ENCODE peak calls at places on chromosomes 7 and 10, in nine cellular contexts. One of them, this sample, is unnamed.

GRCh38 chr7:111126987-111127386 is 36.1 kb downstream of the LRRN3 start:
- DNase-seq in GM10248: no peak
- DNase-seq in endothelial cell of umbilical vein: peak; percentile 9
- DNase-seq in adrenal gland: peak; percentile 13
- DNase-seq in endothelial cell: no peak
- DNase-seq in astrocyte of the spinal cord: peak; percentile 12
- DNase-seq in OCI-LY7: no peak
- DNase-seq in WERI-Rb-1: no peak
- DNase-seq in choroid plexus epithelial cell: peak; percentile 66
- DNase-seq in this sample: no peak

GRCh38 chr10:97578171-97578844 is 5.7 kb downstream of the ANKRD2 start:
- DNase-seq in astrocyte of the spinal cord: no peak
- DNase-seq in OCI-LY7: no peak
- DNase-seq in choroid plexus epithelial cell: no peak
- DNase-seq in endothelial cell of umbilical vein: no peak
- DNase-seq in WERI-Rb-1: no peak
- DNase-seq in endothelial cell: no peak
- DNase-seq in adrenal gland: no peak
- DNase-seq in GM10248: no peak
- DNase-seq in this sample: no peak

GRCh38 chr10:123150986-123151738 is 3.0 kb upstream of the BUB3 start:
- DNase-seq in choroid plexus epithelial cell: no peak
- DNase-seq in WERI-Rb-1: peak; percentile 47
- DNase-seq in endothelial cell of umbilical vein: peak; percentile 29
- DNase-seq in astrocyte of the spinal cord: no peak
- DNase-seq in adrenal gland: no peak
- DNase-seq in endothelial cell: peak; percentile 48
- DNase-seq in OCI-LY7: no peak
- DNase-seq in GM10248: peak; percentile 35
- DNase-seq in this sample: peak; percentile 62

GRCh38 chr7:80475383-80475782 is 36.5 kb downstream of the GNAT3 start:
- DNase-seq in endothelial cell of umbilical vein: no peak
- DNase-seq in OCI-LY7: no peak
- DNase-seq in astrocyte of the spinal cord: no peak
- DNase-seq in choroid plexus epithelial cell: no peak
- DNase-seq in endothelial cell: no peak
- DNase-seq in adrenal gland: no peak
- DNase-seq in GM10248: no peak
- DNase-seq in WERI-Rb-1: no peak
- DNase-seq in this sample: no peak

GRCh38 chr10:35372329-35372728 is 36.0 kb downstream of the CCNY start:
- DNase-seq in astrocyte of the spinal cord: peak; percentile 68
- DNase-seq in endothelial cell: peak; percentile 18
- DNase-seq in OCI-LY7: no peak
- DNase-seq in endothelial cell of umbilical vein: peak; percentile 87
- DNase-seq in choroid plexus epithelial cell: no peak
- DNase-seq in WERI-Rb-1: no peak
- DNase-seq in adrenal gland: no peak
- DNase-seq in GM10248: no peak
- DNase-seq in this sample: no peak

GRCh38 chr7:96778263-96778662 is 68.6 kb upstream of the SEM1 start:
- DNase-seq in endothelial cell of umbilical vein: no peak
- DNase-seq in endothelial cell: no peak
- DNase-seq in WERI-Rb-1: peak; percentile 26
- DNase-seq in astrocyte of the spinal cord: no peak
- DNase-seq in choroid plexus epithelial cell: no peak
- DNase-seq in GM10248: no peak
- DNase-seq in adrenal gland: no peak
- DNase-seq in OCI-LY7: peak; percentile 2
- DNase-seq in this sample: no peak

GRCh38 chr10:89064764-89065163 is 74.2 kb downstream of the FAS start:
- DNase-seq in endothelial cell: no peak
- DNase-seq in astrocyte of the spinal cord: peak; percentile 63
- DNase-seq in WERI-Rb-1: no peak
- DNase-seq in GM10248: no peak
- DNase-seq in choroid plexus epithelial cell: peak; percentile 93
- DNase-seq in endothelial cell of umbilical vein: no peak
- DNase-seq in OCI-LY7: no peak
- DNase-seq in adrenal gland: no peak
- DNase-seq in this sample: no peak

GRCh38 chr7:5284304-5285281 is 1.9 kb downstream of the SLC29A4 start:
- DNase-seq in astrocyte of the spinal cord: peak; percentile 14
- DNase-seq in OCI-LY7: peak; percentile 72
- DNase-seq in WERI-Rb-1: peak; percentile 93
- DNase-seq in endothelial cell: peak; percentile 55
- DNase-seq in endothelial cell of umbilical vein: no peak
- DNase-seq in choroid plexus epithelial cell: peak; percentile 36
- DNase-seq in adrenal gland: peak; percentile 45
- DNase-seq in GM10248: peak; percentile 69
- DNase-seq in this sample: peak; percentile 62

GRCh38 chr10:5434017-5434753 is 21.8 kb downstream of the NET1 start:
- DNase-seq in GM10248: peak; percentile 31
- DNase-seq in endothelial cell of umbilical vein: peak; percentile 67
- DNase-seq in choroid plexus epithelial cell: peak; percentile 87
- DNase-seq in astrocyte of the spinal cord: peak; percentile 73
- DNase-seq in WERI-Rb-1: no peak
- DNase-seq in adrenal gland: no peak
- DNase-seq in endothelial cell: no peak
- DNase-seq in OCI-LY7: peak; percentile 56
- DNase-seq in this sample: no peak

GRCh38 chr10:123502983-123503382 is 163.2 kb upstream of the GPR26 start:
- DNase-seq in astrocyte of the spinal cord: no peak
- DNase-seq in endothelial cell of umbilical vein: no peak
- DNase-seq in GM10248: no peak
- DNase-seq in endothelial cell: no peak
- DNase-seq in choroid plexus epithelial cell: no peak
- DNase-seq in WERI-Rb-1: no peak
- DNase-seq in OCI-LY7: peak; percentile 8
- DNase-seq in adrenal gland: no peak
- DNase-seq in this sample: no peak

GRCh38 chr7:92833024-92833765 is 3.2 kb downstream of the CDK6 start:
- DNase-seq in endothelial cell of umbilical vein: peak; percentile 78
- DNase-seq in choroid plexus epithelial cell: peak; percentile 88
- DNase-seq in OCI-LY7: peak; percentile 93
- DNase-seq in adrenal gland: peak; percentile 90
- DNase-seq in endothelial cell: peak; percentile 84
- DNase-seq in WERI-Rb-1: peak; percentile 91
- DNase-seq in astrocyte of the spinal cord: peak; percentile 81
- DNase-seq in GM10248: peak; percentile 80
- DNase-seq in this sample: peak; percentile 94

DNA sequence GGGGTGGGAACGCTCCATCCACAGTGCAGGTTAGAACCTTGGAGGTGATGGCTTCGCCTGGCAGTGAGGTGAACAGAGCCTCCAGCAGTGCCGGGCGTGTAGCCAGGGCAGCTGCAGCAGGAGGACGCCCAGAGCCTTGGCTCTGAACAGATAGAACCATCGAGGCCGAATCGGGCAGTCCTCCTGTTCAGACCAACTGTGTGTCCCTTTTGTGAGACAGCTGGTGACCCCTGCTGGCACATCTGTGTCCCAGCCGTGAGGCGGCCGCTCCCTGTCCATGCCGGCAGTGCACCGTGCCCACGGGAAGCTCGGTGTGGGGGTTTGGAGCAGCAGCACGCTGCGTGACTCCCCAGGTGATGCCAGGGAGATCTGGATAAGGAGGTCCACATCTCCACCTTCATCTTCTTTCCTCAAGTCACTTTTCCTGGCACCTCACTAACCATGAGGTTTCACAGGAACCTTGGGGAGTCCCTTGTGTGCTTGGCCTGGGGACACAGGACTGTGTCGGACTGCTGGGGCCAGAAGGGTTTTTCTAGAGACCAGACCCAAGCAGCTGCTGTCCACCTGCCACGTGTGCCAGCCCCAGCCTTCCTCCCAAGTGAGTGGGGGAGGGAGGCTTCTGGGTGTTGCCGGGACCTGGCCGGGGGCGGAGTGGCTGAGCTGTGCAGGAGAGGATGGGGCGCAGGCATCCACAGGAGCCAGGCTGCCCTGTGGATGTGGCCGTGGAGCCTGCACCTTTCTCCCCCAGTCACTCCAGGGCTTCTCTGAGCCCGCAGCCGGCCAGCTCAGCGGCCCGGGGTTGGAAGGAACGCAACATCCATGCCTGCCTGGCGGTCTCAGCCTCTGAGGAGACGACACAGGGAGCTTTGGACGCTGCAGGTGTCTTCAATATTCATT is 69.4 kb downstream of the DNAJB6 start:
- DNase-seq in adrenal gland: peak; percentile 79
- DNase-seq in WERI-Rb-1: no peak
- DNase-seq in OCI-LY7: no peak
- DNase-seq in endothelial cell of umbilical vein: no peak
- DNase-seq in endothelial cell: no peak
- DNase-seq in GM10248: no peak
- DNase-seq in choroid plexus epithelial cell: peak; percentile 26
- DNase-seq in astrocyte of the spinal cord: no peak
- DNase-seq in this sample: no peak
- TF ChIP-seq CTCF in adrenal gland: peak; percentile 37
- TF ChIP-seq CTCF in WERI-Rb-1: peak; percentile 47
- TF ChIP-seq CTCF in OCI-LY7: peak; percentile 27
- TF ChIP-seq CTCF in endothelial cell of umbilical vein: no peak
- TF ChIP-seq CTCF in endothelial cell: no peak
- TF ChIP-seq CTCF in GM10248: no peak
- TF ChIP-seq CTCF in choroid plexus epithelial cell: peak; percentile 14
- TF ChIP-seq CTCF in astrocyte of the spinal cord: peak; percentile 21
- TF ChIP-seq CTCF in this sample: no peak

GRCh38 chr7:154792436-154793055 is 210.4 kb downstream of the PAXIP1 start:
- DNase-seq in adrenal gland: no peak
- DNase-seq in GM10248: no peak
- DNase-seq in endothelial cell: no peak
- DNase-seq in endothelial cell of umbilical vein: no peak
- DNase-seq in OCI-LY7: no peak
- DNase-seq in WERI-Rb-1: no peak
- DNase-seq in choroid plexus epithelial cell: no peak
- DNase-seq in astrocyte of the spinal cord: no peak
- DNase-seq in this sample: no peak

GRCh38 chr7:154785898-154786297 is 217.0 kb downstream of the PAXIP1 start:
- DNase-seq in OCI-LY7: no peak
- DNase-seq in endothelial cell: no peak
- DNase-seq in WERI-Rb-1: no peak
- DNase-seq in astrocyte of the spinal cord: no peak
- DNase-seq in GM10248: no peak
- DNase-seq in adrenal gland: no peak
- DNase-seq in choroid plexus epithelial cell: no peak
- DNase-seq in endothelial cell of umbilical vein: no peak
- DNase-seq in this sample: no peak

GRCh38 chr7:154794147-154794780 is 208.7 kb downstream of the PAXIP1 start:
- DNase-seq in adrenal gland: no peak
- DNase-seq in endothelial cell: peak; percentile 79
- DNase-seq in OCI-LY7: no peak
- DNase-seq in GM10248: no peak
- DNase-seq in astrocyte of the spinal cord: no peak
- DNase-seq in endothelial cell of umbilical vein: no peak
- DNase-seq in choroid plexus epithelial cell: no peak
- DNase-seq in WERI-Rb-1: peak; percentile 34
- DNase-seq in this sample: peak; percentile 42

GRCh38 chr7:154791611-154792010 is 211.3 kb downstream of the PAXIP1 start:
- DNase-seq in GM10248: no peak
- DNase-seq in endothelial cell of umbilical vein: no peak
- DNase-seq in choroid plexus epithelial cell: no peak
- DNase-seq in adrenal gland: no peak
- DNase-seq in endothelial cell: no peak
- DNase-seq in WERI-Rb-1: no peak
- DNase-seq in astrocyte of the spinal cord: no peak
- DNase-seq in OCI-LY7: no peak
- DNase-seq in this sample: no peak

GRCh38 chr7:154789404-154789803 is 213.5 kb downstream of the PAXIP1 start:
- DNase-seq in endothelial cell of umbilical vein: no peak
- DNase-seq in endothelial cell: peak; percentile 55
- DNase-seq in WERI-Rb-1: peak; percentile 22
- DNase-seq in astrocyte of the spinal cord: no peak
- DNase-seq in choroid plexus epithelial cell: no peak
- DNase-seq in adrenal gland: no peak
- DNase-seq in GM10248: no peak
- DNase-seq in OCI-LY7: no peak
- DNase-seq in this sample: peak; percentile 17
- TF ChIP-seq CTCF in endothelial cell of umbilical vein: no peak
- TF ChIP-seq CTCF in endothelial cell: no peak
- TF ChIP-seq CTCF in WERI-Rb-1: peak; percentile 58
- TF ChIP-seq CTCF in astrocyte of the spinal cord: no peak
- TF ChIP-seq CTCF in choroid plexus epithelial cell: no peak
- TF ChIP-seq CTCF in adrenal gland: peak; percentile 30
- TF ChIP-seq CTCF in GM10248: no peak
- TF ChIP-seq CTCF in OCI-LY7: peak; percentile 36
- TF ChIP-seq CTCF in this sample: no peak

DNA sequence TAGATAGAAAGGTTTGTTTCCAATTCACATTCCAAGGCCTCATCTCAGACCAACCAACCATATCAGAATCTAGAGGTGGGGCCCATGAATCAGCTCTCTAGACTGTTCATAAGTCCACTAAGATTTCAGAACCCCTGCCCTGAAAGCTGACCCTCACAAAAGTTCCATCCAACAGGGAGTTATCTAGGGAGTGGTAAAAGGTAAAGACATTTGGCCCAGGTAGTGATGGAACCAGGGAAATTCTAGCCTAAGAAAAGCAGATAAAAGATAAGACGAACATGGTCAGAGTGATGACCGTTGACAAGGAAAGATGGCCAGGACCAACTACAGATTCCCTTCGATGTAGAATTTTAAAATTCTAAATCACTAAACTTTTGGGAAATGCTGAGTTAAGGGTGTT is 198.0 kb upstream of the NEBL start:
- DNase-seq in choroid plexus epithelial cell: no peak
- DNase-seq in endothelial cell: no peak
- DNase-seq in GM10248: no peak
- DNase-seq in WERI-Rb-1: no peak
- DNase-seq in astrocyte of the spinal cord: no peak
- DNase-seq in endothelial cell of umbilical vein: no peak
- DNase-seq in adrenal gland: no peak
- DNase-seq in OCI-LY7: no peak
- DNase-seq in this sample: no peak
- TF ChIP-seq CTCF in choroid plexus epithelial cell: no peak
- TF ChIP-seq CTCF in endothelial cell: no peak
- TF ChIP-seq CTCF in GM10248: no peak
- TF ChIP-seq CTCF in WERI-Rb-1: no peak
- TF ChIP-seq CTCF in astrocyte of the spinal cord: no peak
- TF ChIP-seq CTCF in endothelial cell of umbilical vein: no peak
- TF ChIP-seq CTCF in adrenal gland: no peak
- TF ChIP-seq CTCF in OCI-LY7: no peak
- TF ChIP-seq CTCF in this sample: no peak

DNA sequence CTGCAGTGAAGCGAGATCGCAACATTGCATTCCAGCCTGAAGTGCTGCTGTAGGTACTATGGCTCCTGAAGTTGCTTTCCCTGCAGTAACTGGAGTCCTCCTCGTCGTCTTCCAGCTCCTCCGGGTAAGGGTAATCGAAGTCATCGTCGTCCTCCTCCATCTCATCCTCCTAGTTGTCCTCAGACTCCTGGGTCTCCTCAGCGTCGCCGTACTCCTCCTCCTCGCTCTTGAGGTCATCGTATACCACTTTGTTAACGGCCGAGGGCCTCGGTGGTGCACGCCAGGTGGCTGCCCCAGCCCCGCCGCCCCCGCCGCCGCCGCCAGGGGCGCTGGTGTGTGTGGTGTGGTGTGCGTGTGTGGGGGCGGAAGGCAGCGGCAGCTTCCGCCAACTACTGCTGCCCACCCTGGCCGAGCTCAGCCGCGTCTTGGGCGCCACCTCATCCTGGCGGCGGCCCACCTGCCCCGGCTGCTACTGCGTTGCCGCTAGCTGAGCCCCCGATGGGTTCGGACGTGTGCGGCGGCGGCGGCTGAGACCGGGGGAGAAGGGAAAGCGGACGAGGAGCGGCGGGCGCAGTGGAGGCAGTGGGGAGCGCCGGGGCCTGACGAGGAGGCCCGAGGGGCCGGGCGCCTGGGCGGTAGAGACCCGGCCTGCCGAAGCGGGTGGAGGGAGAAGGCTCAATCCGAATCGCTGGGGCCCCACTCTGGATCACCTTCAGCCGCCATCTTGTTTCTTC is 11.8 kb upstream of the ACBD5 start:
- DNase-seq in OCI-LY7: no peak
- DNase-seq in choroid plexus epithelial cell: peak; percentile 72
- DNase-seq in adrenal gland: peak; percentile 66
- DNase-seq in WERI-Rb-1: no peak
- DNase-seq in astrocyte of the spinal cord: peak; percentile 29
- DNase-seq in GM10248: peak; percentile 85
- DNase-seq in endothelial cell of umbilical vein: peak; percentile 65
- DNase-seq in endothelial cell: peak; percentile 79
- DNase-seq in this sample: peak; percentile 88
- TF ChIP-seq CTCF in OCI-LY7: no peak
- TF ChIP-seq CTCF in choroid plexus epithelial cell: peak; percentile 39
- TF ChIP-seq CTCF in adrenal gland: peak; percentile 82
- TF ChIP-seq CTCF in WERI-Rb-1: no peak
- TF ChIP-seq CTCF in astrocyte of the spinal cord: peak; percentile 37
- TF ChIP-seq CTCF in GM10248: peak; percentile 25
- TF ChIP-seq CTCF in endothelial cell of umbilical vein: peak; percentile 14
- TF ChIP-seq CTCF in endothelial cell: peak; percentile 78
- TF ChIP-seq CTCF in this sample: peak; percentile 89

This sample was measured in activated CD8-positive, alpha-beta T cell treated with anti-CD3 and anti-CD28 coated beads for 36 hours.